ENCODE peak calls at places on chromosomes 16 and 17, in ten cellular contexts. G is PC-3, B is HFF-Myc, L is AG10803, P is tibial nerve, N is heart left ventricle, Q is lower lobe of right lung, W is lung, R is esophagus squamous epithelium, X is A549. C is an unnamed sample.

GRCh38 chr16:75794426-75794825 is 68.1 kb upstream of the CPHXL start:
- DNase-seq in Q (no peak), W (no peak), G (no peak), P (no peak), L (no peak), R (no peak), B (no peak), N (no peak), X (no peak), C (no peak)

GRCh38 chr16:74713325-74713724 is 12.7 kb upstream of the MLKL start:
- DNase-seq in L (no peak), W (no peak), R (no peak), P (no peak), X (no peak), Q (no peak), G (no peak), B (no peak), N (no peak), C (no peak)

GRCh38 chr17:14301279-14301760 is 439 bp downstream of the HS3ST3B1 start:
- DNase-seq in L (no peak), B (no peak), X (no peak), W (no peak), G (no peak), R (no peak), Q (no peak), P (no peak), N (no peak), C (no peak)

GRCh38 chr16:983044-984030 is 1.8 kb downstream of the SOX8 start:
- DNase-seq in B (no peak), L (no peak), P (no peak), R (no peak), Q (no peak), G (no peak), W (no peak), X (peak; percentile 44), N (no peak), C (no peak)

GRCh38 chr17:61583242-61583641 is 7.8 kb downstream of the NACA2 start:
- DNase-seq in G (peak; percentile 86), B (peak; percentile 76), R (no peak), W (no peak), N (no peak), Q (no peak), X (peak; percentile 79), P (no peak), L (peak; percentile 77), C (peak; percentile 48)

GRCh38 chr17:77729587-77729986 is 228.9 kb upstream of the TNRC6C start:
- DNase-seq in R (no peak), W (no peak), B (no peak), G (no peak), P (no peak), Q (no peak), L (no peak), X (no peak), N (no peak), C (no peak)

GRCh38 chr16:138049-138417 is 440 bp downstream of the NPRL3 start:
- DNase-seq in N (peak; percentile 31), R (no peak), W (no peak), P (no peak), G (no peak), L (peak; percentile 8), B (no peak), X (no peak), Q (no peak), C (no peak)

GRCh38 chr17:76679242-76679641 is 31.5 kb downstream of the MXRA7 start:
- DNase-seq in N (no peak), R (no peak), G (no peak), W (no peak), X (no peak), L (no peak), B (no peak), P (no peak), Q (no peak), C (no peak)

GRCh38 chr17:81586096-81586495 is 33.9 kb upstream of the FAAP100 start:
- DNase-seq in N (no peak), R (no peak), L (no peak), P (no peak), G (no peak), X (no peak), W (no peak), Q (no peak), B (no peak), C (no peak)

GRCh38 chr17:81589612-81590011 is 37.5 kb upstream of the FAAP100 start:
- DNase-seq in Q (no peak), G (no peak), W (no peak), R (no peak), L (no peak), X (no peak), P (no peak), N (no peak), B (no peak), C (no peak)

GRCh38 chr17:81593105-81593871 is 41.1 kb upstream of the FAAP100 start:
- DNase-seq in X (no peak), Q (no peak), B (no peak), W (no peak), L (no peak), P (no peak), N (no peak), G (no peak), R (no peak), C (no peak)

GRCh38 chr17:81590121-81590520 is 38.0 kb upstream of the FAAP100 start:
- DNase-seq in X (no peak), L (no peak), W (no peak), G (no peak), R (no peak), B (no peak), P (no peak), Q (no peak), N (no peak), C (no peak)

DNA sequence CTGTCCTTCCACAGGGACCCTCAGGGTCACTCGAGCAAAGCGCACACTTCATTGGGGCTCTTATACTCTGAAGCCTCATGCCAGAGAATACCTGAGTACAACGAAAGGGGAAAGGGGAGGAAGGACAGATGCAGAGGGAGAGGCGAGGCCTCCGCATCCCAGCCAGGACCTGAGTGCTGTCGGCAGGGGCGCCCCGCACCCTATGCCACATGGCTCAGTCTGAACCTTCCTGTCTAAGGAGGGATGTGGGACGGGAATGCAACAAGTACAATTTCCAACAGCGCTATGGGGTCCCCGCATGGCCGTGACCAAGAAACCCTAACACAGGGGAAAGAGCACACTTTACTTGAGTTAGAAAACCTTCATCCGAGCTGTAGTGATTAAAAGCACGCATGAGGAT is 39.8 kb upstream of the FAAP100 start:
- DNase-seq in L (no peak), R (no peak), Q (peak; percentile 20), G (no peak), N (no peak), X (no peak), W (no peak), B (no peak), P (no peak), C (no peak)
- H3K4me3 ChIP-seq in L (no peak overlapping the region), R (no peak overlapping the region), Q (no peak overlapping the region), G (no peak overlapping the region), N (no peak overlapping the region), X (no peak overlapping the region), W (no peak overlapping the region), B (no peak overlapping the region), P (no peak overlapping the region), C (no peak overlapping the region)

DNA sequence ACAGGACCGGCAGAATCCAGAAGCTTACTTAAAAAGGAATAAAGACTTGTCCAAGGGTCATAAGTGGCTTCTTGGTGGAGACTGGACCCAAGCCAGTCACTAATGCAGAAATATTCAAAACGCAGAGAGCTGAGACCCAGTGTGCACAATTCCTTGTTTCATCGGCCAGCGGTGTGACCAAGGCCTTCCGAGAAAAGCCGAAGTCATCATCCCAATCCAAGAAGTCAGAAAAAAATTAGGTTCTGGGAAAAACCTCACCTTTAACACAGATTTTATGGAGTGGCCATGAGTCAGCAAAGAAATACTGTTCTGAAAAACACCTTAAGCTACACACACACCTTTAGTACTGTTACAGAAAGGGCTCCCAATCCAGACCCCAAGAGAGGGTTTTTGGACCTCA is 1.0 kb upstream of the GCSH start:
- DNase-seq in B (no peak), R (no peak), W (no peak), L (no peak), P (no peak), X (no peak), Q (no peak), N (no peak), G (no peak), C (no peak)
- TF ChIP-seq CTCF in B (no peak), R (no peak), W (no peak), L (no peak), P (no peak), X (no peak), Q (no peak), N (no peak), G (no peak), C (no peak)

GRCh38 chr16:67185866-67186134 is 2.0 kb upstream of the MATCAP1 start:
- DNase-seq in L (no peak), X (no peak), R (no peak), G (no peak), Q (no peak), W (no peak), N (no peak), B (no peak), P (no peak), C (no peak)
- H3K4me3 ChIP-seq in L (peak overlapping the region; percentile 14), X (no peak overlapping the region), R (no peak overlapping the region), G (peak overlapping the region; percentile 79), Q (peak overlapping the region; percentile 73), W (no peak overlapping the region), N (peak overlapping the region; percentile 25), B (no peak overlapping the region), P (peak overlapping the region; percentile 3), C (no peak overlapping the region)

GRCh38 chr17:45022655-45023339 is 28.6 kb downstream of the DCAKD start:
- DNase-seq in W (no peak), L (no peak), B (no peak), Q (no peak), R (no peak), N (no peak), X (no peak), G (no peak), P (no peak), C (no peak)

GRCh38 chr17:45022288-45022648 is 29.2 kb downstream of the DCAKD start:
- DNase-seq in B (no peak), X (no peak), Q (no peak), G (no peak), L (no peak), W (no peak), R (no peak), P (no peak), N (no peak), C (no peak)

GRCh38 chr17:45020354-45021138 is 30.9 kb downstream of the DCAKD start:
- DNase-seq in P (peak; percentile 15), Q (no peak), L (peak; percentile 30), G (no peak), R (no peak), X (no peak), W (no peak), N (peak; percentile 40), B (no peak), C (no peak)

GRCh38 chr17:45019177-45019711 is 32.2 kb downstream of the DCAKD start:
- DNase-seq in L (peak; percentile 48), G (peak; percentile 75), N (peak; percentile 50), P (peak; percentile 9), R (no peak), B (no peak), Q (peak; percentile 52), X (peak; percentile 45), W (no peak), C (no peak)

DNA sequence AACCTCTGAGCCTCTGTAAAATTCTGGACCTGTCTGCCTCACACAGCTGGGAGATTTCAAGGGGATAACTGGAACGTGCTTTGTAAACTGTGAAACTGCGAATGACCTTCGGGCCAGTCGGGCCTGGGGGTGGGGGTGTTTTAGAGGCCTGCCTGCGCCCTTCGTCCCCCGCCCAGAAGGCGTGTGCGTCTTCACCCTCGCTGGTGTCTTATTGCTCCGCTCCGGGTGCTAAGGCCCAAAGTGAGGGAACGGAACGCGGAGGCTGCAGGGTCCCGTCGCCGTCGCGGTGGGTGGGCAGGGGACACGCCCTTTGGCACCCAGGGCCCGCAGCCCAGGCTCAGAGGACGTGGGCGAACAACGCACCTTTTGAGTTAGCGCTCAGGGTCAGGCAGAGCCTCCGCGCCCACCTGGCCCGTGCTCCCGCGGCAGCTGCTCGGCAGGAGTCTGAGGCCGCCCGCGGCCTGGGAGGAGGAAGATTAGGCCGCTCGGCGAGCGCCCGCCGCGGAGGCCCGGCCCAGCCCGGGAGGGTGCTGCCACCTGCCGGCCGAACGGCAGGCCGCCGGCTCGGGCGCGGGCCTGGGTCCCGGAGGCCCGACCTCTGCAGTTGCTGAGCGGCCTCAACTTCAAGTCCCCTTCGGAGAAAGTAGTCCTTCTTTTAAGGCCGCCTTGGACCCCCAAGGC is 29.7 kb downstream of the DCAKD start:
- DNase-seq in W (peak; percentile 57), B (no peak), P (peak; percentile 26), L (peak; percentile 51), Q (peak; percentile 79), N (peak; percentile 73), G (peak; percentile 79), R (no peak), X (peak; percentile 67), C (no peak)
- TF ChIP-seq CTCF in W (peak; percentile 64), B (peak; percentile 61), P (peak; percentile 98), L (peak; percentile 44), Q (peak; percentile 97), N (peak; percentile 97), G (peak; percentile 96), R (peak; percentile 73), X (peak; percentile 99), C (peak; percentile 86)